ENCODE peak calls at places on chromosomes 5 and 9, in nine cellular contexts. L is AG09319, F is brain microvascular endothelial cell, W is bronchial epithelial cell, K is GM12864, U is BJ, G is neural crest cell, S is H9, M is endothelial cell. P is an unnamed sample.

GRCh38 chr9:96453625-96454024 is 3.7 kb downstream of the HABP4 start:
- DNase-seq in G (no peak), K (no peak), F (peak; percentile 31), L (no peak), U (no peak), S (no peak), M (no peak), W (peak; percentile 40), P (peak; percentile 55)

GRCh38 chr9:122370869-122371467 is at the start of gene PTGS1:
- DNase-seq in G (peak; percentile 21), F (no peak), K (no peak), U (no peak), L (no peak), S (peak; percentile 77), M (peak; percentile 36), W (peak; percentile 18), P (peak; percentile 53)

GRCh38 chr5:155867531-155868088 is 459.4 kb upstream of the SGCD start:
- DNase-seq in U (no peak), M (no peak), W (no peak), L (no peak), F (no peak), K (no peak), S (no peak), G (no peak), P (no peak)

GRCh38 chr5:15807861-15808260 is 307.9 kb downstream of the FBXL7 start:
- DNase-seq in L (no peak), K (no peak), M (no peak), W (peak; percentile 55), U (no peak), F (peak; percentile 60), S (no peak), G (no peak), P (peak; percentile 45)

GRCh38 chr9:130936285-130937117 is 2.5 kb downstream of the FIBCD1 start:
- DNase-seq in F (peak; percentile 39), U (peak; percentile 32), K (no peak), W (peak; percentile 31), M (no peak), S (peak; percentile 93), G (peak; percentile 28), L (no peak), P (peak; percentile 49)

GRCh38 chr5:146564036-146564762 is 48.2 kb upstream of the GPR151 start:
- DNase-seq in U (peak; percentile 46), G (no peak), K (no peak), F (no peak), W (peak; percentile 50), M (no peak), S (no peak), L (no peak), P (peak; percentile 43)

GRCh38 chr5:150640311-150641005 is at the start of gene SYNPO:
- DNase-seq in W (peak; percentile 99), G (no peak), F (peak; percentile 90), U (peak; percentile 89), L (peak; percentile 78), S (no peak), K (no peak), M (no peak), P (peak; percentile 98)

GRCh38 chr9:11933926-11934325 is 759.3 kb upstream of the TYRP1 start:
- DNase-seq in W (peak; percentile 83), F (peak; percentile 11), G (no peak), K (no peak), S (no peak), L (no peak), U (no peak), M (no peak), P (peak; percentile 80)

GRCh38 chr5:122105909-122106308 is 23.4 kb upstream of the ZNF474 start:
- DNase-seq in S (no peak), L (no peak), F (no peak), K (no peak), M (no peak), W (no peak), U (no peak), G (no peak), P (no peak)

GRCh38 chr5:177403194-177403825 is 2.8 kb upstream of the PFN3 start:
- DNase-seq in G (peak; percentile 21), L (no peak), U (no peak), M (no peak), K (no peak), W (peak; percentile 31), S (peak; percentile 72), F (no peak), P (peak; percentile 62)

GRCh38 chr5:173395257-173395932 is 67.2 kb upstream of the STC2 start:
- DNase-seq in W (peak; percentile 9), U (no peak), F (peak; percentile 85), S (peak; percentile 36), G (no peak), L (no peak), K (no peak), M (no peak), P (peak; percentile 38)
- TF ChIP-seq CTCF in W (no peak), U (peak; percentile 61), F (peak; percentile 85), S (peak; percentile 45), G (no peak), L (peak; percentile 42), K (no peak), M (no peak), P (peak; percentile 6)

DNA sequence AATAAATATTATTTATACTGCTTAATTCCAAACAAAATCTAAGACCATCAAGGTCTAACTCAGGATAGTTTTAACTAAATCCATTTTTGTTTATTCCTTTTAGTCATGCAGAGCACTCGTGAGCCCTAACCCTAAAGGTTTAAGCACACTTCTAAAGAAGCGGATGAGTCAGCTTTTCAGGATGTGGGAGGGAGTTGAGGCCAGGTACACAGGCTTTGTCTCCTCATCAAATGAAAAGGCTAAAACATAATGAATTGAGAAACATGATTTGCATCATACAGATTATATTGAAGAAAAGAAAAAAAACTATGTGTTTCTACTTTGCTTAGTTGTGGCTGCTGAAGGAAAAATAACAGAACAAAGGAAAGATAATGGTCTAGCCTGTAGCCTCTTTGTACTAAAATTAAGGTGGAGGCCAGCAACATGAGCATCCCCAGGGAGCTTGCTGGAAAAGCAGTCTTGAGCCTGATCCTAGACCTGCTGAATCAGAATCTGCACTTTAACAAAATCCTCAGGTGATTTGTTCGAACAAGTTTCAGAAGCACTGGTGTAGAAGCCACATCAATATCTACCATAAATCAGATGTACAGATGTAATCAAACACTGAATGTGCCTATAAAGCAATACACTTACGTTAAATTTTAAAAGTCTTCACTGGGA is 21.1 kb upstream of the ISCA1 start:
- DNase-seq in F (no peak), W (peak; percentile 82), S (no peak), G (no peak), K (no peak), L (no peak), M (no peak), U (no peak), P (peak; percentile 87)
- TF ChIP-seq CTCF in F (no peak), W (no peak), S (no peak), G (no peak), K (no peak), L (no peak), M (no peak), U (no peak), P (no peak)

GRCh38 chr5:180391276-180391675 is 38.1 kb upstream of the GFPT2 start:
- DNase-seq in W (no peak), U (no peak), S (no peak), G (no peak), K (no peak), M (no peak), L (no peak), F (no peak), P (no peak)

GRCh38 chr5:180389252-180390101 is 36.3 kb upstream of the GFPT2 start:
- DNase-seq in K (no peak), M (no peak), L (no peak), U (no peak), F (no peak), G (no peak), S (no peak), W (no peak), P (no peak)

GRCh38 chr5:180387798-180388197 is 34.7 kb upstream of the GFPT2 start:
- DNase-seq in F (no peak), K (no peak), L (no peak), M (no peak), U (no peak), G (no peak), S (no peak), W (no peak), P (no peak)

GRCh38 chr5:180394031-180394636 is 41.0 kb upstream of the GFPT2 start:
- DNase-seq in W (no peak), L (no peak), G (no peak), S (peak; percentile 48), M (no peak), K (no peak), U (no peak), F (no peak), P (no peak)

DNA sequence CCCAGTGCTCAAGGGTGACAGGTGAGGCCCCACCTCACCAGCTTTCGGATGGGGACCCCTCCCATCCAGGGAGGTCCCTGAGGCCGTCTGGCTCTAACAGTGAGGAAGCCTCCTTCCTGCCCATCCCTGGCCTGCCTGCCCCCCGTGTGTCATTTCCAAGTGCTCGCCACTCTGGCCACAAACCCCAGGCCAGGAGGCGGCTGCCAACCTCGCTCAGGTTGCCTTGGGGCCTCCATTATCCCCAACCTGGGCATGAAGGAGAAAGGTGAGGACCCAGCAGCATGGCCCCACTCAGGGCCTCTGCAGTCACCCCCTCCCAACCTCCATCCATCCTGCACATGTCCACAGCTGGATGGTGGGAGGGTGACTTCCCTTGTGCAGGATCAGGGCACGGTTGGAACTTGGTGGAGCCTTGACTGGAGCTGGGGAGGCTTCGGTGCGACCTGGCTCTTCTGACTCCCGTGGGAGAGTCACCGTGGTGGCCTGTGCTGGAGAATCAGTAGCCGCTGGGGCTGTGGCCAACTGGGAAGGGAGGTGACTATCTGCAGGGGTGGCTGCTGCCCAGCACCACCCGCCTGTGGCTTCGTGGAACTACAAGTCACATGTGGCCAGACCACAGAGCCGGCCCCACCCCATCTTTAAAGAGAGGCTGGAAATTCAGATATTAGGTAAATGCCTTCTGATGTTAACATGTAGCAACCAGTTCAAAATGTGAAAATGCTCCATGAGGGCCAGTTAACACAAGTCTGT is 37.5 kb upstream of the GFPT2 start:
- DNase-seq in G (no peak), S (no peak), W (no peak), F (no peak), M (no peak), K (no peak), U (no peak), L (no peak), P (no peak)
- TF ChIP-seq CTCF in G (peak; percentile 16), S (peak; percentile 35), W (no peak), F (peak; percentile 21), M (no peak), K (no peak), U (no peak), L (no peak), P (no peak)

GRCh38 chr5:189976-190365 is 1.3 kb upstream of the LRRC14B start:
- DNase-seq in L (no peak), M (no peak), F (no peak), U (no peak), G (no peak), W (no peak), K (no peak), S (no peak), P (no peak)

GRCh38 chr5:189486-189885 is 1.8 kb upstream of the LRRC14B start:
- DNase-seq in M (no peak), S (no peak), U (no peak), G (no peak), L (no peak), F (no peak), W (no peak), K (no peak), P (no peak)

GRCh38 chr5:187617-188451 is 3.5 kb upstream of the LRRC14B start:
- DNase-seq in G (no peak), S (no peak), K (no peak), U (no peak), W (no peak), F (no peak), L (no peak), M (no peak), P (no peak)

GRCh38 chr5:190366-191035 is 794 bp upstream of the LRRC14B start:
- DNase-seq in U (no peak), K (no peak), G (no peak), S (no peak), M (no peak), L (no peak), W (no peak), F (no peak), P (no peak)

GRCh38 chr5:188488-189481 is 2.5 kb upstream of the LRRC14B start:
- DNase-seq in W (peak; percentile 70), U (no peak), F (peak; percentile 78), S (peak; percentile 92), M (peak; percentile 90), G (peak; percentile 91), L (peak; percentile 58), K (peak; percentile 41), P (peak; percentile 82)
- TF ChIP-seq CTCF in W (peak; percentile 97), U (peak; percentile 96), F (peak; percentile 96), S (peak; percentile 92), M (peak; percentile 96), G (peak; percentile 88), L (peak; percentile 92), K (peak; percentile 96), P (peak; percentile 94)